ENCODE peak calls at places on chromosomes 12 and 14, in five cellular contexts. L, G, H, W and T are unnamed samples.

GRCh38 chr14:80325688-80326087 is 114.4 kb upstream of the DIO2 start:
- DNase-seq in L (no peak), G (no peak), H (no peak), W (no peak), T (no peak)

GRCh38 chr14:77071938-77072388 is 26.1 kb upstream of the CIPC start:
- DNase-seq in L (peak), G (no peak), H (no peak), W (no peak), T (no peak)

GRCh38 chr14:67428501-67429031 is 16.6 kb upstream of the PLEK2 start:
- DNase-seq in L (peak), G (no peak), H (no peak), W (no peak), T (no peak)

GRCh38 chr14:77120771-77121743 is 20.5 kb downstream of the ZDHHC22 start:
- DNase-seq in L (no peak), G (peak), H (no peak), W (no peak), T (peak)

GRCh38 chr14:23056956-23057756 is at the start of gene CDH24:
- DNase-seq in L (peak), G (peak), H (no peak), W (peak), T (peak)

GRCh38 chr14:96588410-96589249 is 86.4 kb downstream of the PAPOLA start:
- DNase-seq in L (no peak), G (no peak), H (no peak), W (no peak), T (no peak)

GRCh38 chr12:117225179-117225578 is 34.9 kb upstream of the FBXO21 start:
- DNase-seq in L (no peak), G (no peak), H (no peak), W (peak), T (no peak)

GRCh38 chr14:55955175-55955574 is 163.0 kb upstream of the PELI2 start:
- DNase-seq in L (no peak), G (no peak), H (no peak), W (no peak), T (no peak)

GRCh38 chr14:50875359-50876090 is 3.7 kb downstream of the ABHD12B start:
- DNase-seq in L (peak), G (no peak), H (no peak), W (no peak), T (peak)

GRCh38 chr14:56199095-56199975 is 81.1 kb downstream of the PELI2 start:
- DNase-seq in L (peak), G (no peak), H (no peak), W (no peak), T (no peak)

GRCh38 chr12:97912943-97913342 is 450.3 kb downstream of the RMST start:
- DNase-seq in L (no peak), G (no peak), H (no peak), W (no peak), T (no peak)

GRCh38 chr12:8661751-8662150 is 875 bp downstream of the MFAP5 start:
- DNase-seq in L (no peak), G (no peak), H (no peak), W (no peak), T (no peak)

GRCh38 chr12:56150563-56150962 is 1.8 kb upstream of the MYL6B start:
- DNase-seq in L (peak), G (peak), H (no peak), W (no peak), T (no peak)